ENCODE peak calls at places on chromosome 15, in seven cellular contexts. D is NT2/D1, I is prostate gland, Z is colonic mucosa, T is fibroblast of lung, M is right lobe of liver, K is IMR-90. X is an unnamed sample.
A peak's percentile ranks its signal among the peaks of the same experiment; 100 is the strongest.

GRCh38 chr15:40270246-40270995 is 12.4 kb downstream of the ANKRD63 start:
- DNase-seq in D (no peak), I (no peak), Z (no peak), T (no peak), M (no peak), K (no peak), X (no peak)

GRCh38 chr15:62932436-62932835 is 110.1 kb upstream of the TPM1 start:
- DNase-seq in D (no peak), I (no peak), Z (no peak), T (peak; percentile 69), M (no peak), K (peak; percentile 95), X (no peak)

GRCh38 chr15:69897471-69898237 is 200.1 kb downstream of the TLE3 start:
- DNase-seq in D (no peak), I (no peak), Z (no peak), T (no peak), M (no peak), K (no peak), X (no peak)

GRCh38 chr15:45393851-45394250 is 15.5 kb upstream of the GATM start:
- DNase-seq in D (no peak), I (no peak), Z (no peak), T (no peak), M (peak; percentile 65), K (no peak), X (no peak)

GRCh38 chr15:85063088-85063487 is 81.4 kb downstream of the PDE8A start:
- DNase-seq in D (no peak), I (no peak), Z (no peak), T (no peak), M (no peak), K (peak; percentile 57), X (no peak)

GRCh38 chr15:88615303-88616107 is 5.6 kb upstream of the AEN start:
- DNase-seq in D (no peak), I (no peak), Z (peak; percentile 79), T (no peak), M (peak; percentile 76), K (no peak), X (peak; percentile 70)

GRCh38 chr15:35557544-35557943 is 11.6 kb upstream of the DPH6 start:
- DNase-seq in D (no peak), I (no peak), Z (no peak), T (peak; percentile 83), M (no peak), K (peak; percentile 90), X (no peak)

GRCh38 chr15:77629070-77630030 is 3.4 kb downstream of the LINGO1 start:
- DNase-seq in D (no peak), I (no peak), Z (no peak), T (no peak), M (no peak), K (no peak), X (no peak)

GRCh38 chr15:62306851-62307504 is 141.9 kb upstream of the C2CD4B start:
- DNase-seq in D (peak; percentile 82), I (peak; percentile 46), Z (peak; percentile 53), T (peak; percentile 79), M (peak; percentile 66), K (peak; percentile 67), X (peak; percentile 70)

GRCh38 chr15:78638658-78639314 is 2.2 kb downstream of the CHRNB4 start:
- DNase-seq in D (peak; percentile 74), I (peak; percentile 16), Z (peak; percentile 60), T (peak; percentile 38), M (no peak), K (peak; percentile 19), X (no peak)

GRCh38 chr15:31197497-31198414 is 96.2 kb upstream of the TRPM1 start:
- DNase-seq in D (peak; percentile 43), I (no peak), Z (no peak), T (no peak), M (peak; percentile 80), K (no peak), X (peak; percentile 72)

GRCh38 chr15:77027111-77027696 is 32.3 kb downstream of the PSTPIP1 start:
- DNase-seq in D (no peak), I (no peak), Z (peak; percentile 15), T (no peak), M (peak; percentile 44), K (no peak), X (no peak)

GRCh38 chr15:43488790-43489585 is 4.0 kb downstream of the TP53BP1 start:
- DNase-seq in D (no peak), I (no peak), Z (peak; percentile 54), T (no peak), M (no peak), K (peak; percentile 25), X (no peak)

GRCh38 chr15:29337156-29337959 is 67.7 kb upstream of the NSMCE3 start:
- DNase-seq in D (no peak), I (peak; percentile 75), Z (no peak), T (peak; percentile 49), M (no peak), K (peak; percentile 25), X (no peak)

GRCh38 chr15:29021901-29022300 is 136.1 kb downstream of the APBA2 start:
- DNase-seq in D (no peak), I (no peak), Z (no peak), T (no peak), M (no peak), K (peak; percentile 41), X (no peak)

GRCh38 chr15:66730168-66731014 is 28.4 kb downstream of the SMAD6 start:
- DNase-seq in D (no peak), I (no peak), Z (no peak), T (no peak), M (no peak), K (peak; percentile 76), X (no peak)

GRCh38 chr15:90316139-90316538 is 35.9 kb upstream of the ZNF774 start:
- DNase-seq in D (no peak), I (peak; percentile 90), Z (peak; percentile 29), T (no peak), M (no peak), K (no peak), X (no peak)
- H3K4me3 ChIP-seq in D (no peak overlapping the region), I (no peak overlapping the region), Z (no peak overlapping the region), T (no peak overlapping the region), M (no peak overlapping the region), K (no peak overlapping the region), X (no peak overlapping the region)

GRCh38 chr15:61008915-61009314 is 220.2 kb downstream of the RORA start:
- DNase-seq in D (no peak), I (no peak), Z (no peak), T (no peak), M (no peak), K (no peak), X (no peak)
- H3K9me3 ChIP-seq in D (no peaks in the 10 kb centered on the region), I (no peaks in the 10 kb centered on the region), Z (no peaks in the 10 kb centered on the region), T (no peaks in the 10 kb centered on the region), M (no peaks in the 10 kb centered on the region), K (no peaks in the 10 kb centered on the region), X (no peaks in the 10 kb centered on the region)

GRCh38 chr15:101248274-101248673 is 3.6 kb downstream of the CHSY1 start:
- DNase-seq in D (no peak), I (no peak), Z (no peak), T (no peak), M (no peak), K (no peak), X (no peak)

GRCh38 chr15:101244039-101244781 is 7.6 kb downstream of the CHSY1 start:
- DNase-seq in D (no peak), I (no peak), Z (no peak), T (peak; percentile 69), M (no peak), K (peak; percentile 60), X (no peak)

GRCh38 chr15:101246824-101247745 is 4.8 kb downstream of the CHSY1 start:
- DNase-seq in D (no peak), I (no peak), Z (no peak), T (no peak), M (no peak), K (no peak), X (no peak)

GRCh38 chr15:101244889-101245668 is 6.8 kb downstream of the CHSY1 start:
- DNase-seq in D (no peak), I (no peak), Z (no peak), T (no peak), M (no peak), K (no peak), X (no peak)

DNA sequence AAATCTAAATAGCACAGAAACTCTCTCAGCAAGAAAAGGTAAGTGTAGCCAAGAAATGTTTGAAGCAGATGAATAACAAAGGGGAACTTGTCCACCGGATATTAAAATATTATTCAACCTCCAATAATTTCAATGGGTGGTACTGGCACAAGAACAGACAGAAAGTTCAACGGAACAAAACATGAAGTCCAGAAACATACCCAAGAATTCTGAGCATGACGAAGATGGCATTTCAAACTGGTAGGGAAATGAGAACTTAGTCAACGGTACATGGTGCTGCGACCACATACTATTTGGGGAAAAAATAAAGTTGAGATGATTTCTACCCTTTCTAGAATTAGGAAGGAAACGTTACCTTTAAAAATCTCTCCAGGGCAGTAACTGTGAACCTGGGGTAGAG is 5.5 kb downstream of the CHSY1 start:
- DNase-seq in D (no peak), I (no peak), Z (no peak), T (no peak), M (no peak), K (no peak), X (no peak)
- H3K4me1 ChIP-seq in D (peaks cover 11% of the 10 kb centered on the region), I (peaks cover 40% of the 10 kb centered on the region), Z (peaks cover 15% of the 10 kb centered on the region), T (peaks cover 28% of the 10 kb centered on the region), M (no peaks in the 10 kb centered on the region), K (peaks cover 34% of the 10 kb centered on the region), X (peaks cover 12% of the 10 kb centered on the region)

DNA sequence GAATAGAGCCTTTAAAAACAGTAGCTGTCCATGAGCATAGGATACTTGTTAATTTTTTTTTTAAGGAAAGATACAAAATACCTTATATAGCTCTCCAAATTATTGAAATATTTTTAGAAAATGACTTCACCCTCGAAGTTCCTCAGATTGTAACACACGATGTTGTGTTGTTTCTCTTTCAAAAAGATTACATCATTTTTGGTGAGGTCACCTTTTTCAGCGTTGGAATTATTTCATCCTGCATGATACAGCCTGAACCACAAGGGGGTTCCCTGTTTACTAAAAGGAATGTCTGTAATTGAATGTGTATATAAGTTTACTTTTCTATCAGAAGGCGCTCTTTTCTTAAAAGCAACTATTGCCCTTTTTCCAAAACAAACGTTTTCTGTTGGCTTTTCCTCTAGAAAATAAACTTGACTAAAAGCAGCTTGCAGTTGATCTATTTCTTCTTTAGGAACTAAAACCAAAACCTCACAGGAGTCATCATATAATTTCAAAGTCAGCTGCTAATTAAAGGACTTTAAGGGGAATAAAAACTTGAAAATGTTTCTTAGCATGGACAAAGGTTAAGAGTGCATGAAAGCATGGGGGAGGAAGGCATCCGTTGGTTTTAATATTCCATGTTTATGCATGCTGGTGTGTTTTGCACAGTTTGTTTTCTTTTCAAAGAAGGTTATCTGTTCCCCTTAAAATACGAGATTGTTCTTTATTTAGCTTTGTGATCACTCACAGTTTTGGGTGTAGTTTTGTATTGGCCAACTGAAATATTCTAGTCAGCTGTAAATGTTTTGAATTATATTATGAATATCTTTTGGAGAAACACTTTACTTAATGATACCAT is 29.4 kb downstream of the LYSMD4 start:
- DNase-seq in D (no peak), I (no peak), Z (no peak), T (peak; percentile 96), M (no peak), K (peak; percentile 95), X (no peak)
- H3K4me3 ChIP-seq in D (no peak overlapping the region), I (no peak overlapping the region), Z (no peak overlapping the region), T (no peak overlapping the region), M (no peak overlapping the region), K (no peak overlapping the region), X (no peak overlapping the region)

GRCh38 chr15:56227780-56228179 is 15.9 kb downstream of the RFX7 start:
- DNase-seq in D (no peak), I (no peak), Z (no peak), T (no peak), M (no peak), K (no peak), X (no peak)
- H3K9me3 ChIP-seq in D (peaks cover 51% of the 10 kb centered on the region), I (no peaks in the 10 kb centered on the region), Z (no peaks in the 10 kb centered on the region), T (no peaks in the 10 kb centered on the region), M (no peaks in the 10 kb centered on the region), K (peaks cover 17% of the 10 kb centered on the region), X (peaks cover 38% of the 10 kb centered on the region)